ENCODE peak calls at places on chromosome 5, in eight cellular contexts. I, G, U, T, A, S, Y and Q are unnamed samples.

GRCh38 chr5:25862276-25862675 is 1176.1 kb downstream of the CDH9 start:
- DNase-seq in I (no peak), G (no peak), U (no peak), T (no peak), A (no peak), S (no peak), Y (no peak), Q (peak)

GRCh38 chr5:179607449-179607931 is 16.0 kb downstream of the HNRNPH1 start:
- DNase-seq in I (no peak), G (no peak), U (peak), T (no peak), A (no peak), S (no peak), Y (no peak), Q (peak)

GRCh38 chr5:108459661-108460170 is 77.8 kb upstream of the FBXL17 start:
- DNase-seq in I (no peak), G (no peak), U (no peak), T (no peak), A (no peak), S (no peak), Y (no peak), Q (no peak)

GRCh38 chr5:110951373-110951791 is 120.1 kb upstream of the TSLP start:
- DNase-seq in I (no peak), G (no peak), U (no peak), T (peak), A (no peak), S (no peak), Y (no peak), Q (no peak)

GRCh38 chr5:37975531-37975930 is 135.7 kb upstream of the GDNF start:
- DNase-seq in I (no peak), G (no peak), U (no peak), T (no peak), A (no peak), S (no peak), Y (no peak), Q (no peak)

GRCh38 chr5:178327931-178328711 is 95.5 kb upstream of the PHYKPL start:
- DNase-seq in I (no peak), G (no peak), U (peak), T (no peak), A (no peak), S (no peak), Y (no peak), Q (no peak)

GRCh38 chr5:6692906-6693305 is 20.3 kb upstream of the TENT4A start:
- DNase-seq in I (no peak), G (no peak), U (no peak), T (no peak), A (no peak), S (no peak), Y (no peak), Q (no peak)

GRCh38 chr5:132464155-132464939 is 26.2 kb downstream of the IRF1 start:
- DNase-seq in I (peak), G (no peak), U (peak), T (peak), A (no peak), S (no peak), Y (no peak), Q (peak)

GRCh38 chr5:25858019-25858418 is 1180.4 kb downstream of the CDH9 start:
- DNase-seq in I (peak), G (no peak), U (no peak), T (no peak), A (no peak), S (peak), Y (peak), Q (peak)

GRCh38 chr5:53749611-53750010 is 189.2 kb downstream of the NDUFS4 start:
- DNase-seq in I (no peak), G (no peak), U (no peak), T (no peak), A (no peak), S (no peak), Y (no peak), Q (no peak)

GRCh38 chr5:118891252-118891651 is 97.1 kb downstream of the DTWD2 start:
- DNase-seq in I (no peak), G (no peak), U (no peak), T (no peak), A (no peak), S (no peak), Y (no peak), Q (no peak)

GRCh38 chr5:140608730-140609520 is 24.1 kb downstream of the CD14 start:
- DNase-seq in I (no peak), G (no peak), U (no peak), T (peak), A (no peak), S (no peak), Y (no peak), Q (no peak)

GRCh38 chr5:144028058-144028457 is 142.4 kb downstream of the YIPF5 start:
- DNase-seq in I (no peak), G (no peak), U (no peak), T (peak), A (no peak), S (no peak), Y (no peak), Q (no peak)

GRCh38 chr5:127298036-127298429 is 7.4 kb downstream of the MEGF10 start:
- DNase-seq in I (no peak), G (no peak), U (no peak), T (no peak), A (no peak), S (no peak), Y (no peak), Q (no peak)

GRCh38 chr5:107456281-107456715 is 214.4 kb downstream of the EFNA5 start:
- DNase-seq in I (no peak), G (no peak), U (no peak), T (peak), A (no peak), S (no peak), Y (no peak), Q (no peak)

GRCh38 chr5:94017579-94017978 is 276.2 kb upstream of the POU5F2 start:
- DNase-seq in I (no peak), G (no peak), U (no peak), T (peak), A (no peak), S (no peak), Y (no peak), Q (no peak)

GRCh38 chr5:58184910-58185309 is 275.0 kb downstream of the PLK2 start:
- DNase-seq in I (no peak), G (no peak), U (no peak), T (peak), A (no peak), S (no peak), Y (no peak), Q (no peak)

GRCh38 chr5:52895070-52895469 is 94.1 kb upstream of the ITGA2 start:
- DNase-seq in I (peak), G (no peak), U (no peak), T (no peak), A (no peak), S (no peak), Y (no peak), Q (no peak)

GRCh38 chr5:72661405-72661804 is 154.2 kb upstream of the ZNF366 start:
- DNase-seq in I (no peak), G (no peak), U (no peak), T (no peak), A (no peak), S (no peak), Y (no peak), Q (no peak)

GRCh38 chr5:73232266-73233041 is 59.5 kb downstream of the TMEM174 start:
- DNase-seq in I (peak), G (no peak), U (no peak), T (no peak), A (no peak), S (peak), Y (peak), Q (peak)

GRCh38 chr5:111996574-111996973 is 239.6 kb upstream of the NREP start:
- DNase-seq in I (no peak), G (no peak), U (no peak), T (no peak), A (no peak), S (no peak), Y (no peak), Q (no peak)

GRCh38 chr5:179241175-179241574 is 104.1 kb downstream of the ADAMTS2 start:
- DNase-seq in I (no peak), G (no peak), U (peak), T (no peak), A (no peak), S (peak), Y (no peak), Q (peak)

GRCh38 chr5:65818592-65818991 is 96.6 kb downstream of the NLN start:
- DNase-seq in I (peak), G (no peak), U (no peak), T (no peak), A (peak), S (no peak), Y (no peak), Q (no peak)

GRCh38 chr5:151042453-151043093 is 22.2 kb downstream of the GPX3 start:
- DNase-seq in I (no peak), G (no peak), U (peak), T (no peak), A (no peak), S (no peak), Y (no peak), Q (no peak)

GRCh38 chr5:177367981-177368960 is 10.5 kb downstream of the RGS14 start:
- DNase-seq in I (no peak), G (no peak), U (no peak), T (no peak), A (no peak), S (no peak), Y (no peak), Q (peak)

GRCh38 chr5:15002791-15003190 is 131.2 kb upstream of the ANKH start:
- DNase-seq in I (no peak), G (no peak), U (no peak), T (no peak), A (no peak), S (no peak), Y (no peak), Q (no peak)

GRCh38 chr5:67094476-67095300 is 101.9 kb downstream of the CD180 start:
- DNase-seq in I (no peak), G (no peak), U (peak), T (peak), A (peak), S (peak), Y (no peak), Q (peak)

GRCh38 chr5:15727375-15727774 is 227.4 kb downstream of the FBXL7 start:
- DNase-seq in I (no peak), G (no peak), U (no peak), T (no peak), A (no peak), S (no peak), Y (no peak), Q (no peak)

GRCh38 chr5:6446626-6447309 is 1.9 kb upstream of the UBE2QL1 start:
- DNase-seq in I (no peak), G (no peak), U (peak), T (no peak), A (no peak), S (no peak), Y (no peak), Q (no peak)

GRCh38 chr5:168118042-168118668 is 173.3 kb upstream of the WWC1 start:
- DNase-seq in I (no peak), G (no peak), U (no peak), T (no peak), A (no peak), S (peak), Y (peak), Q (peak)

GRCh38 chr5:14706615-14707021 is 42.1 kb downstream of the OTULIN start:
- DNase-seq in I (peak), G (no peak), U (no peak), T (peak), A (no peak), S (no peak), Y (no peak), Q (no peak)

GRCh38 chr5:179060116-179061008 is at the start of gene ZNF354C:
- DNase-seq in I (peak), G (peak), U (peak), T (peak), A (no peak), S (peak), Y (peak), Q (peak)

GRCh38 chr5:56608216-56608925 is 207.0 kb upstream of the MAP3K1 start:
- DNase-seq in I (no peak), G (no peak), U (peak), T (no peak), A (no peak), S (no peak), Y (no peak), Q (peak)

GRCh38 chr5:87121315-87122170 is 146.1 kb upstream of the RASA1 start:
- DNase-seq in I (no peak), G (no peak), U (no peak), T (peak), A (peak), S (no peak), Y (no peak), Q (no peak)
- H3K9ac ChIP-seq in I (peak), G (no peak), U (no peak), T (peak), A (no peak), S (no peak), Y (no peak), Q (no peak)

GRCh38 chr5:160260006-160260775 is 30.9 kb downstream of the FABP6 start:
- DNase-seq in I (no peak), G (no peak), U (no peak), T (no peak), A (no peak), S (no peak), Y (no peak), Q (no peak)
- H3K27ac ChIP-seq in I (no peak), G (no peak), U (no peak), T (no peak), A (no peak), S (no peak), Y (no peak), Q (peak)

GRCh38 chr5:174234388-174234787 is 188.9 kb downstream of the NSG2 start:
- DNase-seq in I (no peak), G (no peak), U (no peak), T (no peak), A (no peak), S (no peak), Y (no peak), Q (no peak)

GRCh38 chr5:174231961-174232487 is 186.5 kb downstream of the NSG2 start:
- DNase-seq in I (no peak), G (no peak), U (no peak), T (no peak), A (no peak), S (no peak), Y (no peak), Q (no peak)

GRCh38 chr5:174239718-174240117 is 194.2 kb downstream of the NSG2 start:
- DNase-seq in I (no peak), G (no peak), U (no peak), T (no peak), A (no peak), S (no peak), Y (no peak), Q (no peak)

GRCh38 chr5:174235226-174235992 is 189.9 kb downstream of the NSG2 start:
- DNase-seq in I (no peak), G (no peak), U (no peak), T (no peak), A (no peak), S (no peak), Y (no peak), Q (no peak)

DNA sequence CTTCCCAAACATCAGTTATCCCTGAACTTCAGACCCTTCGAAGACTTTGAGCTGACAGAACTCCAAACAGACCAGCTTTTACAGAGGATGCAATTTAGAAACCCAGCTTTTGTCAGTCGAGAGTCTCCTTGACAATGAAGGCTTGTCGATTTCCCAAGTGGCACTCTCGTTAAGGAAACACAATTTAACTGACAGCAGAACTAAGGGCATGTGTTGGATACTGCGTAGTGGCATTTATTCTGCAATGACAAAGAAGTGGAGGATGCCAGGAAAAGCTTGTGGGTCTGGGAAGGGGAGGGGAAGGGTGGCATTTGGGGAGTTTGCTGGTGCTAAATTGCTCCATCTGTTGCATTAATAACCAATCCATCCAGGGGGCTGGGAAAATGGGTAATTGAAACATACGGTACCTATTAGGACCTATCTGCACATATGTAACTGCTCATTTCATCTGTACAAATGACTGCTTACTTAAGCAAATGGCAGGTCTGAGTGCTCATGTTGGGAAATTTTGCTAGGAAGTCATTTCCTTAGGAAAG is 190.6 kb downstream of the NSG2 start:
- DNase-seq in I (peak), G (no peak), U (no peak), T (no peak), A (no peak), S (no peak), Y (no peak), Q (no peak)
- H3K9ac ChIP-seq in I (no peak), G (no peak), U (no peak), T (no peak), A (no peak), S (no peak), Y (no peak), Q (no peak)

DNA sequence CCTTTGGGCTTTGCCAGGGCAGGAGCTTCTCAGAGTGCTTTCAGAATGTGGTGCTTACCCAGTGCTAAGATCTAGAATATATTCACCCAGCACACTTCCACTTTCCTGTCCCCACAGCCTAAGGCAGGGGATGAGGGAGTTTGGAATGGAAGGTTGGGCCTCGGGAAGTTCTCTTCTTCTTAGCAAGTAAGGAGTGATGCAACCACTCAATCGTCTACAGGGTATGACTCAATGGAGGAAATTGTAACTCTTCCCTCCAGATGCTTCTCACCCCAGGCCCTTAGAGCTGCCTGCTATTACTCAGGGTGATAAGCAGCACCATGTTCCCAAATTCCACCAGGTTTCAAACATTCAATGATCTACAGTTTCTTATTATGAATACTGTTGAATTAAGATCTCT is 30.8 kb upstream of the AGGF1 start:
- DNase-seq in I (no peak), G (no peak), U (no peak), T (peak), A (no peak), S (no peak), Y (no peak), Q (no peak)
- H3K27ac ChIP-seq in I (no peak), G (no peak), U (no peak), T (no peak), A (no peak), S (no peak), Y (no peak), Q (no peak)

DNA sequence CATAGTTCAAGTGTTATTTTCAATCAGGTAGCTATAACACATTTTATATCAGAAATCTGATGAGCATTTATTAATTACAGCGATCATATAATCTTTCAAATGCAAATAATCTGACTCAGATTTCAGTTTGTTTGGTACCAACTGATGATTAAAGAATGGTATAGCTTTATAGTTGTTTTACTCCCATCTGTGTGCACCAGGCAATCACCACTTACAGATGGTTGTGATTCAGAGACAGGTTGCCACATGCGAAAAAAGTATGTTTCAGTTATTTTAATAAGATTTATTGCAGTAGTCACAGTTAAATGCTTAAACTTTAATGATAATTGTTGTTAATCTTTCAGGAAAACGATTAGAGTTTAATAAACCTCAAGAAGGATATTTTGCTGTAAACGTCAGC is 155.1 kb upstream of the ARRDC3 start:
- DNase-seq in I (no peak), G (no peak), U (no peak), T (no peak), A (no peak), S (no peak), Y (no peak), Q (no peak)
- H3K9ac ChIP-seq in I (no peak), G (no peak), U (no peak), T (no peak), A (no peak), S (no peak), Y (no peak), Q (no peak)

GRCh38 chr5:83764101-83764500 is 43.4 kb upstream of the HAPLN1 start:
- DNase-seq in I (no peak), G (no peak), U (no peak), T (no peak), A (no peak), S (no peak), Y (no peak), Q (no peak)
- H3K27ac ChIP-seq in I (no peak), G (no peak), U (no peak), T (no peak), A (no peak), S (no peak), Y (no peak), Q (no peak)

DNA sequence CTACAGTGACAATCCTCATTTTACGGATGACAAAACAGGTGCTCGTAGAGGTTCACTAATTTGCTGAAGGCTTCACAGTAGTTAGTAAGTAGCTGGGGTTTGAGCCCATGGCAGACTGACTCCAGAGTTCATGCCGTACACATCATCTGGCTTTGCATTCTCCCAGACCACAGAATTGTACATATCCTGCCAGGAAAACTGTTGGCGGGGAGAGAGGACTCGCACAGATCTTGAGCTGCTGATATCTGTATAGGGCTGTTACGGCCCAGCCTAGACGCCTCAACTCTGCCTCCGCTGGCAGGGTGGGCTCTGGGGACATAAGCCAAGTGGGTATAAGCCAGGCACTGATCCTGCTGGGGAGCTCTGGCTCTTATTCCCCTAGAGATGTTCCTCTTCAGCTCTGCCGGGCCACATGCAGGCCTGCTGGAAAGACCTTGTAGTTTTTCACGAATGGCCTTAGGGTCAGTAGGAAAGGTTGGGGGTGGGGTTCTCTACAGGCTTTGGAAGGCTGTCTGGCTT is 16.3 kb downstream of the LARP1 start:
- DNase-seq in I (peak), G (peak), U (no peak), T (peak), A (no peak), S (peak), Y (no peak), Q (peak)
- H3K9ac ChIP-seq in I (no peak), G (no peak), U (no peak), T (no peak), A (no peak), S (no peak), Y (no peak), Q (no peak)